ENCODE peak calls at places on chromosomes 5 and 9, in nine cellular contexts. One of them, this sample, is unnamed. For H3K36me3 and H3K4me1, the result is how much of the 10 kb centered on the place peaks cover.

GRCh38 chr9:4020038-4020746 is 279.7 kb downstream of the GLIS3 start:
- DNase-seq in transverse colon: no peak
- DNase-seq in K562: no peak
- DNase-seq in sigmoid colon: no peak
- DNase-seq in tibial nerve: no peak
- DNase-seq in upper lobe of left lung: no peak
- DNase-seq in H1: no peak
- DNase-seq in HepG2: no peak
- DNase-seq in stomach: no peak
- DNase-seq in this sample: no peak

GRCh38 chr9:35690447-35691324 is 961 bp upstream of the TPM2 start:
- DNase-seq in H1: no peak
- DNase-seq in sigmoid colon: peak
- DNase-seq in transverse colon: peak
- DNase-seq in upper lobe of left lung: peak
- DNase-seq in K562: peak
- DNase-seq in tibial nerve: peak
- DNase-seq in HepG2: no peak
- DNase-seq in stomach: peak
- DNase-seq in this sample: peak

GRCh38 chr5:154346427-154346826 is 99.4 kb upstream of the SAP30L start:
- DNase-seq in K562: no peak
- DNase-seq in stomach: no peak
- DNase-seq in H1: no peak
- DNase-seq in transverse colon: no peak
- DNase-seq in upper lobe of left lung: no peak
- DNase-seq in tibial nerve: no peak
- DNase-seq in sigmoid colon: no peak
- DNase-seq in HepG2: no peak
- DNase-seq in this sample: no peak

GRCh38 chr9:85960688-85961093 is 19.7 kb downstream of the NAA35 start:
- DNase-seq in upper lobe of left lung: no peak
- DNase-seq in H1: no peak
- DNase-seq in tibial nerve: no peak
- DNase-seq in stomach: no peak
- DNase-seq in transverse colon: no peak
- DNase-seq in K562: no peak
- DNase-seq in sigmoid colon: no peak
- DNase-seq in HepG2: no peak
- DNase-seq in this sample: no peak

GRCh38 chr5:135974019-135974600 is 19.3 kb upstream of the LECT2 start:
- DNase-seq in HepG2: peak
- DNase-seq in H1: no peak
- DNase-seq in upper lobe of left lung: no peak
- DNase-seq in sigmoid colon: no peak
- DNase-seq in tibial nerve: no peak
- DNase-seq in transverse colon: no peak
- DNase-seq in K562: no peak
- DNase-seq in stomach: no peak
- DNase-seq in this sample: no peak

GRCh38 chr5:73506459-73506955 is 8.3 kb downstream of the BTF3 start:
- DNase-seq in K562: no peak
- DNase-seq in HepG2: no peak
- DNase-seq in H1: no peak
- DNase-seq in transverse colon: no peak
- DNase-seq in sigmoid colon: no peak
- DNase-seq in tibial nerve: no peak
- DNase-seq in upper lobe of left lung: no peak
- DNase-seq in stomach: no peak
- DNase-seq in this sample: no peak

GRCh38 chr5:111680737-111681413 is 76.1 kb downstream of the NREP start:
- DNase-seq in transverse colon: peak
- DNase-seq in K562: no peak
- DNase-seq in tibial nerve: peak
- DNase-seq in H1: no peak
- DNase-seq in sigmoid colon: peak
- DNase-seq in upper lobe of left lung: peak
- DNase-seq in HepG2: peak
- DNase-seq in stomach: peak
- DNase-seq in this sample: peak

GRCh38 chr9:89888677-89889076 is 283.9 kb downstream of the GADD45G start:
- DNase-seq in H1: no peak
- DNase-seq in upper lobe of left lung: peak
- DNase-seq in sigmoid colon: no peak
- DNase-seq in stomach: peak
- DNase-seq in tibial nerve: no peak
- DNase-seq in HepG2: no peak
- DNase-seq in transverse colon: no peak
- DNase-seq in K562: no peak
- DNase-seq in this sample: no peak

GRCh38 chr5:168592014-168592368 is 12.8 kb upstream of the PANK3 start:
- DNase-seq in tibial nerve: peak
- DNase-seq in upper lobe of left lung: no peak
- DNase-seq in HepG2: peak
- DNase-seq in stomach: peak
- DNase-seq in H1: no peak
- DNase-seq in transverse colon: peak
- DNase-seq in sigmoid colon: no peak
- DNase-seq in K562: no peak
- DNase-seq in this sample: no peak

DNA sequence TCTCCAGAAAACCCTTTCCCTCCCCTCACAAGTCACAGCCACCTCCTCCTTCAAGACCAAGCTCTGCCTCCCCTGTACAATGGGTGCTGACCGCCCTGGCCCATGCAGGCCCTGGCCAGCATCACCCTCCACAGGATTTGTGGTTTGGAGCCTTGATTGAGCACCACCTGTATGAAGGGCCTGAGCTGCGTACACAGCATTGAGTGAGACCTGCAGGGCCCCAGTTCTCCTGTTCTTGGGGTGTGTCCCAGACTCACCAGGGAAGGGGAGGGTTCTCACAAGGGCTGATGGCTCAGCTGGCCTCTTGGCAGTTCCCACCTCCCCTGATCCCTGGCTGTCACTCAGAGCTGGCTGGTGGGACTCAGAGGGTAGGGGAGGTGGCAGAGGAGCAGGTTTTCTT is 63.7 kb upstream of the IER5L start:
- DNase-seq in stomach: no peak
- DNase-seq in sigmoid colon: no peak
- DNase-seq in H1: no peak
- DNase-seq in tibial nerve: no peak
- DNase-seq in K562: no peak
- DNase-seq in HepG2: no peak
- DNase-seq in upper lobe of left lung: no peak
- DNase-seq in transverse colon: no peak
- DNase-seq in this sample: peak
- H3K36me3 ChIP-seq in stomach: under half
- H3K36me3 ChIP-seq in sigmoid colon: under half
- H3K36me3 ChIP-seq in H1: under half
- H3K36me3 ChIP-seq in tibial nerve: under half
- H3K36me3 ChIP-seq in K562: under half
- H3K36me3 ChIP-seq in HepG2: under half
- H3K36me3 ChIP-seq in upper lobe of left lung: under half
- H3K36me3 ChIP-seq in transverse colon: under half
- H3K36me3 ChIP-seq in this sample: under half

DNA sequence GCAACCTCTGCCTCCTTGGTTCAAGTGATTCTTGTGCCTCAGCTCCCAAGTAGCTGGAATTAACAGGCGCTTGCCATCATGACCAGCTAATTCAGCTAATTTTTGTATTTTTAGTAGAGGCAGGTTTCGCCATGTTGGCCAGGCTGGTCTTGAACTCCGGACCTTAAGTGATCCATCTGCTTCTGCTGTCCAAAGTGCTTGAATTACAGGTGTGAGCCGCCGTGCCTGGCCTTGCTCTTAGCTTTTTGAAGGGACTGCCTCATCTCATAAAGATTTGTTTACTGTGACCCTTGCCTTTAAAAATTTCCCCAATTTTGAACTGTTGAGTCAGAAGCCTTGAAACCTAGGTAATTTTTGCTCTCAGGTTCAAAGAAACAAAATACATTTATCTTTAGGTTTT is 17.3 kb downstream of the GPBP1 start:
- DNase-seq in upper lobe of left lung: no peak
- DNase-seq in sigmoid colon: no peak
- DNase-seq in H1: no peak
- DNase-seq in tibial nerve: no peak
- DNase-seq in stomach: no peak
- DNase-seq in HepG2: no peak
- DNase-seq in K562: no peak
- DNase-seq in transverse colon: no peak
- DNase-seq in this sample: no peak
- H3K4me1 ChIP-seq in upper lobe of left lung: under half
- H3K4me1 ChIP-seq in sigmoid colon: half or more
- H3K4me1 ChIP-seq in H1: under half
- H3K4me1 ChIP-seq in tibial nerve: under half
- H3K4me1 ChIP-seq in stomach: under half
- H3K4me1 ChIP-seq in HepG2: half or more
- H3K4me1 ChIP-seq in K562: under half
- H3K4me1 ChIP-seq in transverse colon: half or more
- H3K4me1 ChIP-seq in this sample: under half

GRCh38 chr5:138978085-138978484 is 103.0 kb upstream of the LRRTM2 start:
- DNase-seq in upper lobe of left lung: no peak
- DNase-seq in H1: no peak
- DNase-seq in stomach: no peak
- DNase-seq in tibial nerve: no peak
- DNase-seq in transverse colon: no peak
- DNase-seq in sigmoid colon: no peak
- DNase-seq in HepG2: no peak
- DNase-seq in K562: no peak
- DNase-seq in this sample: no peak

GRCh38 chr5:138974227-138975063 is 99.3 kb upstream of the LRRTM2 start:
- DNase-seq in upper lobe of left lung: peak
- DNase-seq in K562: peak
- DNase-seq in tibial nerve: peak
- DNase-seq in stomach: peak
- DNase-seq in sigmoid colon: no peak
- DNase-seq in HepG2: no peak
- DNase-seq in H1: no peak
- DNase-seq in transverse colon: no peak
- DNase-seq in this sample: peak

GRCh38 chr5:138972230-138972629 is 97.1 kb upstream of the LRRTM2 start:
- DNase-seq in K562: no peak
- DNase-seq in HepG2: no peak
- DNase-seq in upper lobe of left lung: no peak
- DNase-seq in transverse colon: no peak
- DNase-seq in tibial nerve: no peak
- DNase-seq in stomach: no peak
- DNase-seq in H1: no peak
- DNase-seq in sigmoid colon: no peak
- DNase-seq in this sample: no peak

GRCh38 chr5:138972836-138973235 is 97.7 kb upstream of the LRRTM2 start:
- DNase-seq in tibial nerve: no peak
- DNase-seq in sigmoid colon: no peak
- DNase-seq in upper lobe of left lung: no peak
- DNase-seq in stomach: no peak
- DNase-seq in HepG2: no peak
- DNase-seq in transverse colon: no peak
- DNase-seq in H1: no peak
- DNase-seq in K562: no peak
- DNase-seq in this sample: no peak

DNA sequence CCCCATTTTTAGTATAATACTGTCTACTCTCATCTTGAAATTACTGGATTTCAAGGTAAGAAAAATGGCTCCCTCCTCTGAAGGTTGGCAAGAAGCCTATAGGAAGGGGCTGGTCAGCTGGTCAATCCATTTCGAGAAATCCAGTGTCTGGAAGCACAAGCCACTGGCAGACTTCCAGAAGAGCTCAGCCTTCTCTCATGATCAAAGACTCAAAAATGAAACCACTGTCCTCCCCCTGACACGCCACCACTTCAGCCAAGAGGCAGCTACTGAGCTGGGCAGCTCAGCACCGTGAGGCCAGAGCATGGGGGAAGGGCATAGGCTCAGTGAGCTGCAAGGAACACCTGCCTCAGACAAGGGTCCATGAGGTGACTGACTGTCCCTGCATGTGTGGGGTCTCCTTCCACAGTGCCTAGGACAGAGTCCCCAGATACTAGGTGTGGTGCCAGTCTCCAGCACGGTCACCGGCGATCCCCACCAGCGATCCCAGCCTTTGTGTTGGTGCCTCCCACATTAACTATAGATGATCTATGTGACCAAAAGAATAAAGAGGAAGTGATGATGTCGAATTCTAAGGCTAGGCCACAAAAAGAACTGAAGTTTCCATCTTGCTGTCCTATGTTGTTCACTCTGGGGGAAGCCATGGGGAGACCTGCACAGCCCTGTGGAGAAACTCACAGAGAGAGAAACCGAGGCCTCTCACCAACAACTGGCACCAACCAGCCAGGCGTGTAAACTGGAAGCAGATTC is 100.1 kb upstream of the LRRTM2 start:
- DNase-seq in transverse colon: peak
- DNase-seq in H1: no peak
- DNase-seq in stomach: no peak
- DNase-seq in K562: no peak
- DNase-seq in sigmoid colon: peak
- DNase-seq in tibial nerve: peak
- DNase-seq in upper lobe of left lung: peak
- DNase-seq in HepG2: no peak
- DNase-seq in this sample: peak
- TF ChIP-seq EP300 in transverse colon: no peak
- TF ChIP-seq EP300 in H1: no peak
- TF ChIP-seq EP300 in stomach: no peak
- TF ChIP-seq EP300 in K562: no peak
- TF ChIP-seq EP300 in sigmoid colon: no peak
- TF ChIP-seq EP300 in tibial nerve: no peak
- TF ChIP-seq EP300 in upper lobe of left lung: no peak
- TF ChIP-seq EP300 in HepG2: no peak
- TF ChIP-seq EP300 in this sample: no peak

DNA sequence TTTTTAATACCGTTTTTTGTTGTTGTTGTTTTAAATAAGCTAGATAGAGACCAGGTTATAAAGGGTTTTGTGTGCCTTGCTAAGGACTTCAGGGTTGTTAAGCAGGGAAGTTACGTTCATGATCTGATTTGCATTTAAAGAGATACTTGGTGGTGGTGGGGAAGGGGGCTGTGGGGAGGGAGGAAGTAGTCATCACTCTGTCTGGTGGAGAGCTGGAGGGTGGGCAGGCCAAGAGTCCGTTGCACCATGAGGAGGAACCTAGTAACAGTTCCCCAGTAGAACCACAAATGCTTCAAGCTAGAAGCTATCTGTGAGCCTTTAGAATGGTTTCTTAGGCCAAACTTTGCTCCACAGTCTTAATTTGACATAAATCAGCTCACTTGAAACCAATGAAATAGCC is 18.7 kb upstream of the ROPN1L start:
- DNase-seq in transverse colon: no peak
- DNase-seq in H1: no peak
- DNase-seq in stomach: no peak
- DNase-seq in HepG2: no peak
- DNase-seq in upper lobe of left lung: no peak
- DNase-seq in sigmoid colon: no peak
- DNase-seq in tibial nerve: no peak
- DNase-seq in K562: no peak
- DNase-seq in this sample: no peak
- H3K36me3 ChIP-seq in transverse colon: under half
- H3K36me3 ChIP-seq in H1: under half
- H3K36me3 ChIP-seq in stomach: half or more
- H3K36me3 ChIP-seq in HepG2: half or more
- H3K36me3 ChIP-seq in upper lobe of left lung: half or more
- H3K36me3 ChIP-seq in sigmoid colon: under half
- H3K36me3 ChIP-seq in tibial nerve: under half
- H3K36me3 ChIP-seq in K562: half or more
- H3K36me3 ChIP-seq in this sample: under half

GRCh38 chr9:127567119-127567897 is 44.8 kb upstream of the STXBP1 start:
- DNase-seq in tibial nerve: no peak
- DNase-seq in K562: peak
- DNase-seq in HepG2: no peak
- DNase-seq in stomach: peak
- DNase-seq in transverse colon: peak
- DNase-seq in upper lobe of left lung: peak
- DNase-seq in sigmoid colon: peak
- DNase-seq in H1: no peak
- DNase-seq in this sample: peak
- H3K4me1 ChIP-seq in tibial nerve: under half
- H3K4me1 ChIP-seq in K562: under half
- H3K4me1 ChIP-seq in HepG2: half or more
- H3K4me1 ChIP-seq in stomach: half or more
- H3K4me1 ChIP-seq in transverse colon: half or more
- H3K4me1 ChIP-seq in upper lobe of left lung: under half
- H3K4me1 ChIP-seq in sigmoid colon: half or more
- H3K4me1 ChIP-seq in H1: under half
- H3K4me1 ChIP-seq in this sample: under half

This sample was measured in ovary.